ENCODE peak calls at places on chromosomes 1 and 21, in seven cellular contexts. C is activated T-helper 1 cell treated with anti-CD3 and anti-CD28 coated beads, Interleukin-12 subunit alpha, Interleukin-12 subunit beta, Interleukin-2, Interleukin-4 antibody, amounts not matched to agents 30 ng/mL and 10 ng/mL and 1 ng/mL, durations not matched to agents 14 hours and 24 hours and 36 hours; B is substantia nigra; J is myocyte; X is activated T-helper 9 cell treated with anti-CD3 and anti-CD28 coated beads, Interleukin-2, amount 50 U/mL, for 16 hours; R is CD4-positive, alpha-beta T cell; A is T-helper 1 cell. Q is an unnamed sample.
A peak's percentile ranks its signal among the peaks of the same experiment; 100 is the strongest.

GRCh38 chr1:2231667-2232254 is 3.6 kb downstream of the SKI start:
- DNase-seq in C (peak; percentile 70), B (peak; percentile 77), J (peak; percentile 79), X (peak; percentile 63), R (peak; percentile 82), A (peak; percentile 72), Q (no peak)

GRCh38 chr1:48495911-48496310 is 23.9 kb upstream of the SPATA6 start:
- DNase-seq in C (no peak), B (no peak), J (peak; percentile 19), X (no peak), R (no peak), A (no peak), Q (no peak)

GRCh38 chr1:93715529-93716126 is 34.0 kb upstream of the BCAR3 start:
- DNase-seq in C (no peak), B (no peak), J (peak; percentile 62), X (no peak), R (no peak), A (no peak), Q (peak; percentile 88)

GRCh38 chr1:41175546-41175945 is 66.6 kb downstream of the SCMH1 start:
- DNase-seq in C (no peak), B (no peak), J (no peak), X (no peak), R (no peak), A (no peak), Q (no peak)

GRCh38 chr1:211920602-211921226 is 90.2 kb upstream of the LPGAT1 start:
- DNase-seq in C (no peak), B (no peak), J (no peak), X (no peak), R (no peak), A (no peak), Q (peak; percentile 56)

GRCh38 chr1:193183019-193183643 is 3.3 kb downstream of the B3GALT2 start:
- DNase-seq in C (no peak), B (no peak), J (peak; percentile 65), X (no peak), R (no peak), A (no peak), Q (peak; percentile 79)

GRCh38 chr21:42830456-42831455 is 48.6 kb downstream of the WDR4 start:
- DNase-seq in C (no peak), B (no peak), J (no peak), X (no peak), R (no peak), A (no peak), Q (peak; percentile 47)

GRCh38 chr1:91753878-91754277 is 132.1 kb downstream of the TGFBR3 start:
- DNase-seq in C (no peak), B (no peak), J (no peak), X (no peak), R (no peak), A (no peak), Q (no peak)

GRCh38 chr1:230682882-230683610 is 30.9 kb downstream of the AGT start:
- DNase-seq in C (no peak), B (no peak), J (peak; percentile 43), X (no peak), R (no peak), A (no peak), Q (peak; percentile 15)

GRCh38 chr1:121471517-121471916 is 286.7 kb downstream of the SRGAP2C start:
- DNase-seq in C (no peak), B (no peak), J (no peak), X (no peak), R (no peak), A (no peak), Q (no peak)

GRCh38 chr1:5391725-5392124 is 600.5 kb downstream of the NPHP4 start:
- DNase-seq in C (no peak), B (no peak), J (no peak), X (no peak), R (no peak), A (no peak), Q (no peak)

GRCh38 chr1:59214764-59215208 is 82.1 kb upstream of the FGGY start:
- DNase-seq in C (no peak), B (no peak), J (peak; percentile 36), X (no peak), R (no peak), A (no peak), Q (peak; percentile 92)

GRCh38 chr1:114695430-114696093 is at the start of gene AMPD1:
- DNase-seq in C (no peak), B (no peak), J (peak; percentile 83), X (no peak), R (no peak), A (no peak), Q (no peak)

GRCh38 chr1:119918301-119918700 is 22.0 kb upstream of the ADAM30 start:
- DNase-seq in C (no peak), B (no peak), J (no peak), X (no peak), R (no peak), A (no peak), Q (no peak)

GRCh38 chr1:107661142-107661541 is 303.8 kb downstream of the VAV3 start:
- DNase-seq in C (no peak), B (no peak), J (no peak), X (no peak), R (no peak), A (no peak), Q (no peak)

GRCh38 chr1:180157576-180158057 is 2.9 kb downstream of the QSOX1 start:
- DNase-seq in C (no peak), B (no peak), J (no peak), X (no peak), R (no peak), A (no peak), Q (peak; percentile 95)

GRCh38 chr21:41610042-41610839 is 102.3 kb upstream of the TMPRSS2 start:
- DNase-seq in C (no peak), B (peak; percentile 16), J (peak; percentile 68), X (no peak), R (no peak), A (no peak), Q (peak; percentile 66)

GRCh38 chr1:40171036-40171435 is 9.8 kb downstream of the RLF start:
- DNase-seq in C (no peak), B (no peak), J (no peak), X (no peak), R (no peak), A (no peak), Q (no peak)

GRCh38 chr1:199083680-199084079 is 444.8 kb downstream of the PTPRC start:
- DNase-seq in C (no peak), B (peak; percentile 34), J (peak; percentile 63), X (no peak), R (no peak), A (no peak), Q (no peak)

GRCh38 chr21:40846566-40847411 is at the start of gene DSCAM:
- DNase-seq in C (no peak), B (peak; percentile 24), J (no peak), X (no peak), R (no peak), A (no peak), Q (peak; percentile 92)

GRCh38 chr21:29638138-29638537 is 301.7 kb downstream of the GRIK1 start:
- DNase-seq in C (no peak), B (no peak), J (no peak), X (no peak), R (no peak), A (no peak), Q (no peak)

GRCh38 chr1:227776277-227776676 is 39.2 kb upstream of the PRSS38 start:
- DNase-seq in C (no peak), B (no peak), J (peak; percentile 97), X (no peak), R (no peak), A (no peak), Q (no peak)

GRCh38 chr1:99441234-99442095 is 177.2 kb downstream of the PLPPR4 start:
- DNase-seq in C (no peak), B (no peak), J (peak; percentile 37), X (no peak), R (no peak), A (no peak), Q (no peak)

GRCh38 chr1:80767711-80768110 is 1033.0 kb upstream of the ADGRL2 start:
- DNase-seq in C (no peak), B (no peak), J (no peak), X (no peak), R (no peak), A (no peak), Q (no peak)

GRCh38 chr1:62912028-62912638 is 128.2 kb downstream of the ATG4C start:
- DNase-seq in C (no peak), B (no peak), J (peak; percentile 26), X (no peak), R (no peak), A (no peak), Q (peak; percentile 35)

GRCh38 chr21:15967661-15968060 is 237.9 kb downstream of the USP25 start:
- DNase-seq in C (no peak), B (no peak), J (peak; percentile 32), X (no peak), R (no peak), A (no peak), Q (no peak)

GRCh38 chr1:40784141-40784770 is 669 bp downstream of the KCNQ4 start:
- DNase-seq in C (no peak), B (no peak), J (no peak), X (no peak), R (no peak), A (no peak), Q (peak; percentile 39)

GRCh38 chr1:155012760-155013602 is 10.4 kb downstream of the ZBTB7B start:
- DNase-seq in C (no peak), B (no peak), J (no peak), X (no peak), R (no peak), A (no peak), Q (no peak)

GRCh38 chr21:35751171-35751570 is 309.2 kb downstream of the SETD4 start:
- DNase-seq in C (no peak), B (no peak), J (no peak), X (no peak), R (no peak), A (no peak), Q (no peak)

GRCh38 chr21:15686506-15686905 is 43.3 kb upstream of the USP25 start:
- DNase-seq in C (no peak), B (no peak), J (no peak), X (no peak), R (no peak), A (no peak), Q (no peak)

GRCh38 chr1:152458384-152459185 is 44.5 kb upstream of the CRNN start:
- DNase-seq in C (peak; percentile 65), B (peak; percentile 62), J (peak; percentile 89), X (peak; percentile 68), R (peak; percentile 81), A (peak; percentile 41), Q (peak; percentile 65)

GRCh38 chr1:233295775-233296322 is 324 bp upstream of the PCNX2 start:
- DNase-seq in C (no peak), B (no peak), J (peak; percentile 48), X (no peak), R (no peak), A (no peak), Q (peak; percentile 47)

GRCh38 chr1:186440584-186440983 is 20.3 kb downstream of the PDC start:
- DNase-seq in C (no peak), B (no peak), J (no peak), X (no peak), R (no peak), A (no peak), Q (peak; percentile 64)

GRCh38 chr21:38819719-38820147 is 14.0 kb downstream of the ETS2 start:
- DNase-seq in C (no peak), B (no peak), J (peak; percentile 56), X (no peak), R (no peak), A (no peak), Q (no peak)

GRCh38 chr1:75097686-75098085 is 36.5 kb upstream of the LHX8 start:
- DNase-seq in C (no peak), B (no peak), J (peak; percentile 30), X (no peak), R (no peak), A (no peak), Q (peak; percentile 64)

GRCh38 chr1:88519156-88519555 is 164.9 kb upstream of the PKN2 start:
- DNase-seq in C (no peak), B (no peak), J (no peak), X (no peak), R (no peak), A (no peak), Q (no peak)

GRCh38 chr1:184296466-184297243 is 90.2 kb upstream of the C1orf21 start:
- DNase-seq in C (no peak), B (peak; percentile 79), J (peak; percentile 91), X (no peak), R (no peak), A (no peak), Q (peak; percentile 42)

GRCh38 chr21:28712396-28712795 is 280.3 kb downstream of the LTN1 start:
- DNase-seq in C (no peak), B (no peak), J (no peak), X (no peak), R (no peak), A (no peak), Q (no peak)